ENCODE peak calls at places on chromosomes 6 and 20, in nine cellular contexts. I, R, N, S, Y, E, Z, G and X are unnamed samples.

GRCh38 chr6:153208706-153209105 is 77.6 kb upstream of the RGS17 start:
- DNase-seq in I (no peak), R (no peak), N (no peak), S (peak), Y (peak), E (no peak), Z (no peak), G (no peak), X (peak)

GRCh38 chr6:15623282-15624116 is 39.3 kb downstream of the DTNBP1 start:
- DNase-seq in I (peak), R (no peak), N (no peak), S (no peak), Y (peak), E (peak), Z (no peak), G (no peak), X (no peak)

GRCh38 chr6:53496797-53497196 is 48.1 kb downstream of the GCLC start:
- DNase-seq in I (peak), R (no peak), N (no peak), S (no peak), Y (peak), E (no peak), Z (no peak), G (no peak), X (no peak)

GRCh38 chr20:48406462-48407235 is 421.1 kb downstream of the PREX1 start:
- DNase-seq in I (no peak), R (no peak), N (no peak), S (no peak), Y (no peak), E (no peak), Z (no peak), G (no peak), X (no peak)

GRCh38 chr20:40251284-40251932 is 437.6 kb downstream of the MAFB start:
- DNase-seq in I (peak), R (no peak), N (peak), S (no peak), Y (peak), E (peak), Z (no peak), G (no peak), X (no peak)

GRCh38 chr6:39118921-39119320 is 3.9 kb upstream of the SAYSD1 start:
- DNase-seq in I (no peak), R (no peak), N (no peak), S (no peak), Y (no peak), E (no peak), Z (no peak), G (no peak), X (no peak)

GRCh38 chr6:157392927-157393666 is 12.1 kb downstream of the ZDHHC14 start:
- DNase-seq in I (no peak), R (no peak), N (no peak), S (no peak), Y (peak), E (no peak), Z (no peak), G (no peak), X (no peak)

GRCh38 chr6:93079061-93079460 is 340.3 kb downstream of the EPHA7 start:
- DNase-seq in I (no peak), R (no peak), N (no peak), S (no peak), Y (no peak), E (no peak), Z (no peak), G (no peak), X (no peak)

GRCh38 chr20:63580796-63581461 is 6.9 kb upstream of the HELZ2 start:
- DNase-seq in I (peak), R (no peak), N (no peak), S (no peak), Y (peak), E (peak), Z (no peak), G (no peak), X (peak)

GRCh38 chr6:92777146-92777740 is 642.1 kb downstream of the EPHA7 start:
- DNase-seq in I (peak), R (no peak), N (no peak), S (no peak), Y (peak), E (peak), Z (no peak), G (no peak), X (no peak)

GRCh38 chr20:43853174-43853803 is 61.4 kb upstream of the TOX2 start:
- DNase-seq in I (peak), R (no peak), N (no peak), S (no peak), Y (no peak), E (no peak), Z (no peak), G (no peak), X (no peak)

GRCh38 chr6:82608365-82608764 is 244.7 kb downstream of the TPBG start:
- DNase-seq in I (no peak), R (no peak), N (no peak), S (no peak), Y (no peak), E (no peak), Z (no peak), G (no peak), X (no peak)

GRCh38 chr20:564195-564594 is 20.6 kb upstream of the CSNK2A1 start:
- DNase-seq in I (no peak), R (no peak), N (no peak), S (no peak), Y (no peak), E (no peak), Z (no peak), G (no peak), X (no peak)

GRCh38 chr6:108914235-108915022 is 66.2 kb downstream of the ARMC2 start:
- DNase-seq in I (peak), R (no peak), N (no peak), S (no peak), Y (peak), E (peak), Z (no peak), G (no peak), X (no peak)

GRCh38 chr6:33740204-33740608 is 6.5 kb downstream of the IP6K3 start:
- DNase-seq in I (peak), R (no peak), N (peak), S (peak), Y (peak), E (no peak), Z (no peak), G (no peak), X (no peak)

GRCh38 chr20:58842276-58842675 is 8.4 kb downstream of the GNAS-AS1 start:
- DNase-seq in I (no peak), R (no peak), N (no peak), S (no peak), Y (no peak), E (no peak), Z (no peak), G (no peak), X (no peak)
- H3K4me3 ChIP-seq in I (no peak), R (no peak), N (no peak), S (no peak), Y (no peak), E (no peak), Z (no peak), G (no peak), X (no peak)

DNA sequence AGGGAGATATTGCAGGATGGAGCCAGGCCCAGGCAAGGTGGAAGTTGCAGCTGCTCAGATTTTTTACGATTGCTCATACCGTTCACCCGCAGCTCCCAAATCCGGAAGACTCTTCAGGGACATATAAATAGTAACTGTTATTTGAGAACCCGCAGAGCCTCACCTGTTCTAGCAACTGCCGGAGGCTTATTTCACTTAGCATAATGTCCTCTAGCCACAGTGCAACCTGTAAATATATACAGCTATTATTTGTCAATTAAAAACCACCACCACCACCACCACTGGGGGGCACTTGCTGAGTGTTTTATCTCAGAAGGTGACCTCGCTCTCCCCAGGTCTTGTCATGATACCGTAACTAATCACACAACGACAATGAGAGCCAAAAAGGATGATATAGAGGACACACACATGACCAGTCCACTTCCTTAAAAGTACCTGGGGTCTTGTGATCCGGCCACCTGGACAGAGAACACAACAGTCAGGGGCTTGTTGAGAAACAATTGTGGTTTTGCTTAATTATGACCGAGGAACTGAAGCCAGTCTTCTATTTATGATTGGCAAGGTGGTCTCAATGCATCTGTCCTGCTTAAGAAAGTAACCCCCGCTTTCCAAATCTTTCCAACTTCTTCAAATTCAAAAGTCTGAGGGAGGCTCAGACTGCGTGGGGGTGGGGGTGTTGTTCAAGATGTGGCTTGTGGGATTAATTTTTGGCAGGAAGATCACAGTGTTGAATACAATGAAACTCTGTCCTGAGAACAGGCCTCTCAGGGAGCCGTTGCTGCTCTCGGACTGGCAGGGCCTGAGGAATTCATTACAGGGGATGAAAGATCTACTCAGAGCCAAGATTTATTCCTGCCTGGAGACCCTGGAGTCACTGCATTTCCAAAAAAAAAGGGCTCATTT is 107.7 kb upstream of the PRND start:
- DNase-seq in I (peak), R (peak), N (no peak), S (peak), Y (peak), E (peak), Z (peak), G (no peak), X (peak)
- TF ChIP-seq CTCF in I (peak), R (peak), N (peak), S (no peak), Y (peak), E (peak), Z (no peak), G (no peak), X (peak)

GRCh38 chr6:148968636-148969270 is 221.9 kb downstream of the UST start:
- DNase-seq in I (peak), R (no peak), N (no peak), S (no peak), Y (no peak), E (no peak), Z (no peak), G (no peak), X (no peak)

GRCh38 chr6:148971027-148971927 is 224.4 kb downstream of the UST start:
- DNase-seq in I (no peak), R (no peak), N (no peak), S (no peak), Y (no peak), E (no peak), Z (no peak), G (no peak), X (no peak)

GRCh38 chr6:148967546-148967945 is 220.7 kb downstream of the UST start:
- DNase-seq in I (no peak), R (no peak), N (no peak), S (no peak), Y (no peak), E (no peak), Z (no peak), G (no peak), X (peak)

GRCh38 chr6:148969679-148970078 is 222.8 kb downstream of the UST start:
- DNase-seq in I (peak), R (no peak), N (no peak), S (peak), Y (peak), E (no peak), Z (peak), G (no peak), X (no peak)

GRCh38 chr6:148969271-148969666 is 222.4 kb downstream of the UST start:
- DNase-seq in I (no peak), R (no peak), N (no peak), S (no peak), Y (no peak), E (no peak), Z (no peak), G (no peak), X (no peak)
- H3K27ac ChIP-seq in I (peak), R (no peak), N (no peak), S (no peak), Y (no peak), E (no peak), Z (no peak), G (no peak), X (no peak)

GRCh38 chr20:5080384-5080877 is 39.3 kb downstream of the PCNA start:
- DNase-seq in I (peak), R (peak), N (peak), S (peak), Y (peak), E (peak), Z (peak), G (peak), X (no peak)

GRCh38 chr20:5081196-5081595 is 38.6 kb downstream of the PCNA start:
- DNase-seq in I (no peak), R (no peak), N (no peak), S (no peak), Y (no peak), E (no peak), Z (no peak), G (no peak), X (no peak)

GRCh38 chr20:5074050-5074674 is 45.6 kb downstream of the PCNA start:
- DNase-seq in I (no peak), R (peak), N (no peak), S (no peak), Y (no peak), E (no peak), Z (no peak), G (no peak), X (no peak)

GRCh38 chr20:5078399-5078958 is 41.3 kb downstream of the PCNA start:
- DNase-seq in I (peak), R (peak), N (peak), S (peak), Y (peak), E (peak), Z (peak), G (peak), X (no peak)

DNA sequence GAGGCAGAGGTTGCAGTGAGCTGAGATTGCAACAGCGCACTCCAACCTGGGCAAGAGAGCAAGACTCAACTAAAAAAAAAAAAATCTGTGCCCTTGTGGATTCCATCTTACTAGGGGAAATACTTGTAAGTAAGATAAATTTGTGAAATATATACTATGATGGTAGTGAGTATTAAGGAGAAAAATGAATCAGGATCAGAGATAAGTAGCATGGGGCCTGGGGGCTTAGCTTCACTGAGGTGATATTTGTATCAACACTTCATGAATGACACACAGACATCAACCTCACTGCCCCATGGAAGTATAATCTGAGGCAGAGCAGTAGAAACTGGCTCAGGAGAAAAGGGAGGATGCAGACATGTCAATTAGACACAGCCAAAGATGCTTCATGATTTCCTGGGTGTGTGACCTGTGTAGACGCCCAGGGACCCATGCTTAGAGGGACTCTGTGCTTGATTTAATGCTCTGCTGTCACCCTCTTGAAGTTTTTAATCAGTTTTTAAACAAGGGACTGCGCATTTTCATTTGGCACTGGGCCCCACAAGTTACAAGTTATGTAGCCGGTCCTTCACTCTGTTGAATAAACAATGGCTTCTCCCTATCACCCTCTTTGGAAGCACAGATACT is 41.9 kb downstream of the PCNA start:
- DNase-seq in I (no peak), R (no peak), N (no peak), S (no peak), Y (no peak), E (peak), Z (no peak), G (no peak), X (no peak)
- H3K4me3 ChIP-seq in I (peak), R (no peak), N (peak), S (no peak), Y (no peak), E (peak), Z (no peak), G (no peak), X (no peak)

GRCh38 chr20:19784511-19785172 is 26.6 kb downstream of the RIN2 start:
- DNase-seq in I (peak), R (peak), N (peak), S (peak), Y (peak), E (peak), Z (peak), G (peak), X (no peak)
- TF ChIP-seq CTCF in I (peak), R (peak), N (peak), S (peak), Y (peak), E (peak), Z (peak), G (peak), X (peak)

DNA sequence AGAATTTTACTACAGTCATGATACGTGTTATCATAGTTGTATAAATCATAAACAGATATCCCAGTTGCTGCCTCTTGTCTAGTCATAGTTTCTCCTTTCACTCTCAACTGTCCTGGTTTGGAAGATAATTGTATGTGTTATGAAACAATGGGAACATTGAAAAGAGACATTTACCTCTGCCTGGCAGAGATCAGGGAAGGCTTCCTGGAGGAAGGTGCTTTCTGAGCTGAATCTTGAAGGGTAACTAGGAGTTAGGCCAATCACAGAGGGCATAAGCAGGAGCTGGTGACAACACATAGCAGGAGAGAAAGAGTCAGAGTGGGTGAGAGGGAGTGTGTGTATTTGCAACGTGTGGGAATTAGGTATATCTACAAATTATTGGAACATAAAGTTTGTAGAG is 5.4 kb downstream of the ASXL1 start:
- DNase-seq in I (no peak), R (no peak), N (no peak), S (no peak), Y (no peak), E (no peak), Z (no peak), G (no peak), X (no peak)
- H3K27ac ChIP-seq in I (no peak), R (peak), N (no peak), S (peak), Y (peak), E (peak), Z (peak), G (no peak), X (peak)